ENCODE peak calls at places on chromosomes 16 and 17, in five cellular contexts. One of them, this sample, is unnamed.

GRCh38 chr17:13031718-13032350 is 14.0 kb upstream of the ELAC2 start:
- DNase-seq in renal cortical epithelial cell: peak; percentile 11
- DNase-seq in activated gamma-delta T cell treated with anti-CD3 and anti-CD28 coated beads, Interleukin-2, amount 50 U/mL, for 16 hours: peak; percentile 14
- DNase-seq in cardiac muscle cell: peak; percentile 76
- DNase-seq in AG04450: peak; percentile 13
- DNase-seq in this sample: peak; percentile 46

GRCh38 chr16:51880776-51881175 is 666.2 kb downstream of the TOX3 start:
- DNase-seq in renal cortical epithelial cell: peak; percentile 43
- DNase-seq in AG04450: peak; percentile 84
- DNase-seq in cardiac muscle cell: peak; percentile 47
- DNase-seq in activated gamma-delta T cell treated with anti-CD3 and anti-CD28 coated beads, Interleukin-2, amount 50 U/mL, for 16 hours: no peak
- DNase-seq in this sample: no peak

GRCh38 chr17:27494192-27495091 is 38.2 kb downstream of the KSR1 start:
- DNase-seq in cardiac muscle cell: peak; percentile 65
- DNase-seq in AG04450: no peak
- DNase-seq in renal cortical epithelial cell: peak; percentile 85
- DNase-seq in activated gamma-delta T cell treated with anti-CD3 and anti-CD28 coated beads, Interleukin-2, amount 50 U/mL, for 16 hours: no peak
- DNase-seq in this sample: peak; percentile 43

GRCh38 chr17:62800580-62800979 is 7.5 kb downstream of the MARCHF10 start:
- DNase-seq in activated gamma-delta T cell treated with anti-CD3 and anti-CD28 coated beads, Interleukin-2, amount 50 U/mL, for 16 hours: no peak
- DNase-seq in AG04450: no peak
- DNase-seq in renal cortical epithelial cell: peak; percentile 93
- DNase-seq in cardiac muscle cell: no peak
- DNase-seq in this sample: no peak

GRCh38 chr17:3974138-3974687 is 10.0 kb upstream of the ATP2A3 start:
- DNase-seq in cardiac muscle cell: no peak
- DNase-seq in AG04450: no peak
- DNase-seq in activated gamma-delta T cell treated with anti-CD3 and anti-CD28 coated beads, Interleukin-2, amount 50 U/mL, for 16 hours: no peak
- DNase-seq in renal cortical epithelial cell: no peak
- DNase-seq in this sample: no peak

GRCh38 chr17:53142890-53143289 is 679.8 kb upstream of the KIF2B start:
- DNase-seq in renal cortical epithelial cell: peak; percentile 13
- DNase-seq in AG04450: no peak
- DNase-seq in cardiac muscle cell: peak; percentile 47
- DNase-seq in activated gamma-delta T cell treated with anti-CD3 and anti-CD28 coated beads, Interleukin-2, amount 50 U/mL, for 16 hours: no peak
- DNase-seq in this sample: no peak

GRCh38 chr17:17722081-17722905 is 41.0 kb downstream of the RAI1 start:
- DNase-seq in activated gamma-delta T cell treated with anti-CD3 and anti-CD28 coated beads, Interleukin-2, amount 50 U/mL, for 16 hours: no peak
- DNase-seq in cardiac muscle cell: no peak
- DNase-seq in AG04450: no peak
- DNase-seq in renal cortical epithelial cell: no peak
- DNase-seq in this sample: no peak

GRCh38 chr16:74736531-74737157 is 36.0 kb upstream of the MLKL start:
- DNase-seq in renal cortical epithelial cell: no peak
- DNase-seq in AG04450: no peak
- DNase-seq in activated gamma-delta T cell treated with anti-CD3 and anti-CD28 coated beads, Interleukin-2, amount 50 U/mL, for 16 hours: no peak
- DNase-seq in cardiac muscle cell: no peak
- DNase-seq in this sample: no peak

GRCh38 chr16:4290236-4290830 is 17.5 kb upstream of the TFAP4 start:
- DNase-seq in AG04450: no peak
- DNase-seq in renal cortical epithelial cell: peak; percentile 96
- DNase-seq in cardiac muscle cell: peak; percentile 78
- DNase-seq in activated gamma-delta T cell treated with anti-CD3 and anti-CD28 coated beads, Interleukin-2, amount 50 U/mL, for 16 hours: no peak
- DNase-seq in this sample: no peak

GRCh38 chr17:1474402-1475189 is 17.9 kb downstream of the MYO1C start:
- DNase-seq in cardiac muscle cell: no peak
- DNase-seq in renal cortical epithelial cell: peak; percentile 64
- DNase-seq in activated gamma-delta T cell treated with anti-CD3 and anti-CD28 coated beads, Interleukin-2, amount 50 U/mL, for 16 hours: no peak
- DNase-seq in AG04450: no peak
- DNase-seq in this sample: no peak

GRCh38 chr17:336110-337021 is 16.2 kb downstream of the RPH3AL start:
- DNase-seq in AG04450: no peak
- DNase-seq in renal cortical epithelial cell: no peak
- DNase-seq in activated gamma-delta T cell treated with anti-CD3 and anti-CD28 coated beads, Interleukin-2, amount 50 U/mL, for 16 hours: no peak
- DNase-seq in cardiac muscle cell: peak; percentile 35
- DNase-seq in this sample: peak; percentile 44

GRCh38 chr16:86789621-86790051 is 211.3 kb downstream of the FOXL1 start:
- DNase-seq in renal cortical epithelial cell: peak; percentile 73
- DNase-seq in activated gamma-delta T cell treated with anti-CD3 and anti-CD28 coated beads, Interleukin-2, amount 50 U/mL, for 16 hours: no peak
- DNase-seq in AG04450: peak; percentile 6
- DNase-seq in cardiac muscle cell: no peak
- DNase-seq in this sample: no peak